ENCODE peak calls at places on chromosomes 5 and 9, in six cellular contexts. One of them, this sample, is unnamed.

GRCh38 chr9:35162605-35163315 is 951 bp downstream of the UNC13B start:
- DNase-seq in T-helper 17 cell: no peak
- DNase-seq in stimulated activated CD4-positive, alpha-beta T cell treated with anti-CD3 and anti-CD28 coated beads, Interleukin-12 subunit alpha, Interleukin-12 subunit beta, amount 100 ng/mL, for 4 hours: no peak
- DNase-seq in KBM-7: peak; percentile 56
- DNase-seq in T follicular helper cell: no peak
- DNase-seq in WTC11: no peak
- DNase-seq in this sample: no peak

GRCh38 chr5:115336964-115337363 is 40.5 kb upstream of the CCDC112 start:
- DNase-seq in stimulated activated CD4-positive, alpha-beta T cell treated with anti-CD3 and anti-CD28 coated beads, Interleukin-12 subunit alpha, Interleukin-12 subunit beta, amount 100 ng/mL, for 4 hours: no peak
- DNase-seq in KBM-7: no peak
- DNase-seq in T follicular helper cell: no peak
- DNase-seq in WTC11: no peak
- DNase-seq in T-helper 17 cell: no peak
- DNase-seq in this sample: no peak

GRCh38 chr5:65861830-65862241 is 64.5 kb upstream of the ERBIN start:
- DNase-seq in T-helper 17 cell: no peak
- DNase-seq in T follicular helper cell: no peak
- DNase-seq in WTC11: no peak
- DNase-seq in stimulated activated CD4-positive, alpha-beta T cell treated with anti-CD3 and anti-CD28 coated beads, Interleukin-12 subunit alpha, Interleukin-12 subunit beta, amount 100 ng/mL, for 4 hours: no peak
- DNase-seq in KBM-7: no peak
- DNase-seq in this sample: no peak

GRCh38 chr5:135993248-135993893 is 35.4 kb upstream of the TGFBI start:
- DNase-seq in WTC11: no peak
- DNase-seq in KBM-7: no peak
- DNase-seq in stimulated activated CD4-positive, alpha-beta T cell treated with anti-CD3 and anti-CD28 coated beads, Interleukin-12 subunit alpha, Interleukin-12 subunit beta, amount 100 ng/mL, for 4 hours: no peak
- DNase-seq in T follicular helper cell: no peak
- DNase-seq in T-helper 17 cell: no peak
- DNase-seq in this sample: no peak

GRCh38 chr9:108813951-108814601 is 41.7 kb downstream of the ACTL7B start:
- DNase-seq in T follicular helper cell: no peak
- DNase-seq in WTC11: no peak
- DNase-seq in KBM-7: peak; percentile 15
- DNase-seq in stimulated activated CD4-positive, alpha-beta T cell treated with anti-CD3 and anti-CD28 coated beads, Interleukin-12 subunit alpha, Interleukin-12 subunit beta, amount 100 ng/mL, for 4 hours: no peak
- DNase-seq in T-helper 17 cell: no peak
- DNase-seq in this sample: no peak

GRCh38 chr5:175248416-175248905 is 195.5 kb downstream of the DRD1 start:
- DNase-seq in T-helper 17 cell: no peak
- DNase-seq in KBM-7: no peak
- DNase-seq in stimulated activated CD4-positive, alpha-beta T cell treated with anti-CD3 and anti-CD28 coated beads, Interleukin-12 subunit alpha, Interleukin-12 subunit beta, amount 100 ng/mL, for 4 hours: no peak
- DNase-seq in T follicular helper cell: no peak
- DNase-seq in WTC11: no peak
- DNase-seq in this sample: no peak

GRCh38 chr9:112496074-112496722 is 9.6 kb downstream of the KIAA1958 start:
- DNase-seq in T-helper 17 cell: no peak
- DNase-seq in T follicular helper cell: no peak
- DNase-seq in KBM-7: no peak
- DNase-seq in stimulated activated CD4-positive, alpha-beta T cell treated with anti-CD3 and anti-CD28 coated beads, Interleukin-12 subunit alpha, Interleukin-12 subunit beta, amount 100 ng/mL, for 4 hours: no peak
- DNase-seq in WTC11: no peak
- DNase-seq in this sample: no peak

GRCh38 chr5:103487822-103488493 is 74.6 kb downstream of the NUDT12 start:
- DNase-seq in T follicular helper cell: no peak
- DNase-seq in KBM-7: no peak
- DNase-seq in WTC11: no peak
- DNase-seq in stimulated activated CD4-positive, alpha-beta T cell treated with anti-CD3 and anti-CD28 coated beads, Interleukin-12 subunit alpha, Interleukin-12 subunit beta, amount 100 ng/mL, for 4 hours: no peak
- DNase-seq in T-helper 17 cell: no peak
- DNase-seq in this sample: no peak

GRCh38 chr5:134043793-134044525 is 39.2 kb upstream of the VDAC1 start:
- DNase-seq in T follicular helper cell: no peak
- DNase-seq in stimulated activated CD4-positive, alpha-beta T cell treated with anti-CD3 and anti-CD28 coated beads, Interleukin-12 subunit alpha, Interleukin-12 subunit beta, amount 100 ng/mL, for 4 hours: no peak
- DNase-seq in WTC11: no peak
- DNase-seq in T-helper 17 cell: no peak
- DNase-seq in KBM-7: no peak
- DNase-seq in this sample: no peak

GRCh38 chr5:131973981-131974380 is 28.5 kb upstream of the MEIKIN start:
- DNase-seq in T follicular helper cell: no peak
- DNase-seq in KBM-7: no peak
- DNase-seq in T-helper 17 cell: no peak
- DNase-seq in stimulated activated CD4-positive, alpha-beta T cell treated with anti-CD3 and anti-CD28 coated beads, Interleukin-12 subunit alpha, Interleukin-12 subunit beta, amount 100 ng/mL, for 4 hours: no peak
- DNase-seq in WTC11: no peak
- DNase-seq in this sample: no peak

GRCh38 chr9:5712651-5713360 is 83.9 kb downstream of the RIC1 start:
- DNase-seq in stimulated activated CD4-positive, alpha-beta T cell treated with anti-CD3 and anti-CD28 coated beads, Interleukin-12 subunit alpha, Interleukin-12 subunit beta, amount 100 ng/mL, for 4 hours: no peak
- DNase-seq in KBM-7: no peak
- DNase-seq in WTC11: no peak
- DNase-seq in T-helper 17 cell: no peak
- DNase-seq in T follicular helper cell: no peak
- DNase-seq in this sample: no peak